ENCODE peak calls at places on chromosome 3, in ten cellular contexts. E is chondrocyte, O is GM12864, Q is HFFc6, K is lung, Y is MCF 10A, T is heart right ventricle, C is BE2C, P is ovary, M is astrocyte of the cerebellum. G is an unnamed sample.
A peak's percentile ranks its signal among the peaks of the same experiment; 100 is the strongest.

GRCh38 chr3:167406876-167407492 is 26.9 kb upstream of the ZBBX start:
- DNase-seq in Y (peak; percentile 85), E (no peak), M (peak; percentile 79), T (no peak), P (no peak), Q (no peak), K (peak; percentile 38), C (peak; percentile 39), O (no peak), G (no peak)

GRCh38 chr3:19931180-19931692 is 2.8 kb downstream of the EFHB start:
- DNase-seq in E (no peak), Y (no peak), P (no peak), O (peak; percentile 53), C (no peak), K (no peak), T (no peak), Q (no peak), M (no peak), G (peak; percentile 61)

GRCh38 chr3:58532794-58533220 is 4.2 kb downstream of the ACOX2 start:
- DNase-seq in O (peak; percentile 16), M (no peak), Q (peak; percentile 54), P (peak; percentile 75), C (peak; percentile 73), Y (peak; percentile 79), E (no peak), T (peak; percentile 75), K (peak; percentile 70), G (peak; percentile 91)

GRCh38 chr3:189267981-189268613 is 96.3 kb downstream of the TPRG1 start:
- DNase-seq in K (no peak), O (no peak), Y (peak; percentile 96), C (no peak), P (no peak), M (no peak), E (no peak), T (no peak), Q (peak; percentile 21), G (no peak)

GRCh38 chr3:9398715-9399708 is 1.6 kb downstream of the SETD5 start:
- DNase-seq in K (no peak), T (no peak), Q (no peak), Y (peak; percentile 56), M (no peak), E (no peak), C (no peak), P (no peak), O (no peak), G (no peak)

GRCh38 chr3:45647148-45647619 is 42.0 kb upstream of the SACM1L start:
- DNase-seq in K (peak; percentile 51), M (peak; percentile 65), T (no peak), Q (peak; percentile 85), O (no peak), E (no peak), P (no peak), C (no peak), Y (peak; percentile 89), G (no peak)

GRCh38 chr3:160793853-160794252 is 37.8 kb downstream of the PPM1L start:
- DNase-seq in O (no peak), T (no peak), M (no peak), E (no peak), K (no peak), P (no peak), Y (no peak), C (no peak), Q (no peak), G (no peak)

GRCh38 chr3:36868614-36869436 is 76.0 kb downstream of the TRANK1 start:
- DNase-seq in M (peak; percentile 47), T (no peak), Y (peak; percentile 73), E (no peak), Q (peak; percentile 39), K (peak; percentile 42), P (peak; percentile 22), C (peak; percentile 43), O (peak; percentile 31), G (peak; percentile 61)

GRCh38 chr3:33883538-33884203 is 85.2 kb downstream of the PDCD6IP start:
- DNase-seq in Q (peak; percentile 41), K (no peak), Y (peak; percentile 67), C (no peak), P (no peak), T (no peak), O (peak; percentile 8), E (no peak), M (peak; percentile 26), G (peak; percentile 45)

GRCh38 chr3:184259878-184260570 is 1.3 kb downstream of the CAMK2N2 start:
- DNase-seq in O (no peak), E (peak; percentile 82), M (no peak), Y (no peak), C (peak; percentile 55), P (peak; percentile 62), Q (no peak), K (no peak), T (peak; percentile 36), G (peak; percentile 82)

GRCh38 chr3:151403246-151403645 is 18.7 kb upstream of the P2RY12 start:
- DNase-seq in Q (peak; percentile 62), O (no peak), T (no peak), C (no peak), P (no peak), Y (peak; percentile 3), M (no peak), K (no peak), E (no peak), G (no peak)

GRCh38 chr3:52099006-52099405 is 42.6 kb upstream of the DUSP7 start:
- DNase-seq in Q (no peak), Y (no peak), P (no peak), C (no peak), O (no peak), M (no peak), T (no peak), E (peak; percentile 49), K (peak; percentile 74), G (no peak)

GRCh38 chr3:78506581-78507195 is 1261.1 kb downstream of the ROBO1 start:
- DNase-seq in O (no peak), K (no peak), P (no peak), C (no peak), T (no peak), M (peak; percentile 33), Y (peak; percentile 43), Q (peak; percentile 12), E (no peak), G (no peak)

GRCh38 chr3:43764471-43764870 is 73.7 kb downstream of the ABHD5 start:
- DNase-seq in K (no peak), E (no peak), Y (no peak), Q (no peak), T (no peak), P (no peak), M (no peak), O (no peak), C (peak; percentile 42), G (no peak)

GRCh38 chr3:160968731-160969130 is 136.4 kb downstream of the B3GALNT1 start:
- DNase-seq in Q (no peak), T (no peak), C (no peak), E (no peak), K (no peak), P (no peak), Y (no peak), M (no peak), O (no peak), G (no peak)

GRCh38 chr3:72951259-72951722 is 45.3 kb upstream of the PPP4R2 start:
- DNase-seq in E (no peak), O (no peak), Y (peak; percentile 19), Q (no peak), P (no peak), T (no peak), K (no peak), C (no peak), M (no peak), G (no peak)

GRCh38 chr3:38031022-38031994 is 1.9 kb upstream of the PLCD1 start:
- DNase-seq in Y (peak; percentile 93), E (no peak), P (peak; percentile 37), Q (peak; percentile 53), O (no peak), T (no peak), M (no peak), K (peak; percentile 79), C (no peak), G (no peak)

GRCh38 chr3:107082527-107082926 is 294.7 kb upstream of the CCDC54 start:
- DNase-seq in K (no peak), C (no peak), M (no peak), P (no peak), E (no peak), O (no peak), Q (no peak), T (no peak), Y (no peak), G (no peak)

GRCh38 chr3:128269131-128269775 is 116.0 kb downstream of the EEFSEC start:
- DNase-seq in Y (no peak), M (no peak), E (peak; percentile 57), K (no peak), O (no peak), T (no peak), P (no peak), C (no peak), Q (no peak), G (no peak)

GRCh38 chr3:197501879-197502620 is 53.7 kb downstream of the BDH1 start:
- DNase-seq in Q (peak; percentile 25), E (no peak), K (peak; percentile 75), P (no peak), C (no peak), T (no peak), M (no peak), Y (peak; percentile 96), O (peak; percentile 52), G (peak; percentile 79)
- TF ChIP-seq CTCF in Q (peak; percentile 77), E (peak; percentile 78), K (no peak), P (no peak), C (peak; percentile 42), T (peak; percentile 50), M (peak; percentile 67), Y (peak; percentile 89), O (peak; percentile 72), G (peak; percentile 49)

GRCh38 chr3:48151058-48151806 is 37.0 kb downstream of the CDC25A start:
- DNase-seq in O (peak; percentile 55), T (peak; percentile 76), M (peak; percentile 82), Y (peak; percentile 88), P (peak; percentile 78), Q (peak; percentile 64), C (peak; percentile 78), K (peak; percentile 71), E (no peak), G (peak; percentile 84)
- TF ChIP-seq CTCF in O (peak; percentile 92), T (peak; percentile 91), M (peak; percentile 87), Y (peak; percentile 92), P (peak; percentile 79), Q (peak; percentile 83), C (peak; percentile 75), K (peak; percentile 63), E (peak; percentile 93), G (peak; percentile 80)

GRCh38 chr3:148880681-148881080 is 15.6 kb downstream of the CPA3 start:
- DNase-seq in Q (no peak), Y (peak; percentile 21), O (peak; percentile 5), P (no peak), C (peak; percentile 29), E (no peak), K (no peak), M (no peak), T (no peak), G (no peak)
- TF ChIP-seq CTCF in Q (peak; percentile 26), Y (no peak), O (peak; percentile 32), P (no peak), C (peak; percentile 85), E (peak; percentile 47), K (no peak), M (peak; percentile 29), T (no peak), G (no peak)

GRCh38 chr3:179410317-179410716 is 41.0 kb downstream of the GNB4 start:
- DNase-seq in T (no peak), K (no peak), Q (peak; percentile 60), E (no peak), M (no peak), Y (no peak), C (no peak), O (no peak), P (no peak), G (no peak)
- TF ChIP-seq CTCF in T (no peak), K (no peak), Q (peak; percentile 47), E (no peak), M (no peak), Y (no peak), C (no peak), O (peak; percentile 45), P (no peak), G (peak; percentile 11)

GRCh38 chr3:4334548-4334947 is 31.4 kb downstream of the SETMAR start:
- DNase-seq in M (no peak), P (no peak), E (no peak), Y (peak; percentile 12), O (no peak), K (no peak), T (no peak), C (no peak), Q (no peak), G (no peak)
- TF ChIP-seq CTCF in M (no peak), P (no peak), E (peak; percentile 51), Y (no peak), O (no peak), K (no peak), T (no peak), C (peak; percentile 17), Q (peak; percentile 66), G (no peak)